ENCODE peak calls at places on chromosomes 6 and 20, in seven cellular contexts. M is H9, D is mesendoderm, R is IMR-90, A is trophoblast cell, O is neuronal stem cell, Y is H1. P is an unnamed sample.

GRCh38 chr6:7267521-7268091 is 45.4 kb downstream of the SSR1 start:
- DNase-seq in M (no peak), D (no peak), R (peak; percentile 94), A (no peak), O (no peak), Y (no peak), P (peak; percentile 89)

GRCh38 chr6:15441215-15441868 is 195.5 kb downstream of the JARID2 start:
- DNase-seq in M (peak; percentile 6), D (peak; percentile 77), R (peak; percentile 78), A (peak; percentile 60), O (peak; percentile 31), Y (no peak), P (peak; percentile 82)

GRCh38 chr6:31041372-31041974 is 31.2 kb downstream of the MUC22 start:
- DNase-seq in M (no peak), D (no peak), R (no peak), A (no peak), O (no peak), Y (no peak), P (no peak)

GRCh38 chr20:45842169-45842812 is 8.7 kb downstream of the SNX21 start:
- DNase-seq in M (no peak), D (no peak), R (peak; percentile 59), A (no peak), O (no peak), Y (no peak), P (peak; percentile 45)

GRCh38 chr20:62816031-62816878 is 595 bp upstream of the COL9A3 start:
- DNase-seq in M (peak; percentile 92), D (peak; percentile 98), R (peak; percentile 17), A (no peak), O (peak; percentile 74), Y (peak; percentile 84), P (peak; percentile 50)

GRCh38 chr6:159772196-159772595 is 10.4 kb downstream of the ACAT2 start:
- DNase-seq in M (no peak), D (no peak), R (no peak), A (no peak), O (no peak), Y (no peak), P (no peak)

GRCh38 chr6:138765896-138766487 is 7.6 kb upstream of the CCDC28A start:
- DNase-seq in M (no peak), D (peak; percentile 19), R (peak; percentile 56), A (peak; percentile 16), O (no peak), Y (no peak), P (peak; percentile 54)

GRCh38 chr6:20403080-20403765 is 1.5 kb downstream of the E2F3 start:
- DNase-seq in M (peak; percentile 93), D (peak; percentile 94), R (peak; percentile 74), A (peak; percentile 58), O (peak; percentile 80), Y (peak; percentile 64), P (peak; percentile 93)

GRCh38 chr6:36671687-36672375 is 6.7 kb upstream of the CDKN1A start:
- DNase-seq in M (no peak), D (peak; percentile 71), R (no peak), A (no peak), O (no peak), Y (no peak), P (no peak)

GRCh38 chr6:100506651-100507050 is 41.9 kb upstream of the SIM1 start:
- DNase-seq in M (no peak), D (no peak), R (peak; percentile 64), A (no peak), O (no peak), Y (no peak), P (no peak)

GRCh38 chr6:141203902-141204575 is 928.7 kb upstream of the GJE1 start:
- DNase-seq in M (no peak), D (no peak), R (peak; percentile 95), A (no peak), O (no peak), Y (no peak), P (peak; percentile 94)

GRCh38 chr6:33912177-33912576 is 108.4 kb upstream of the MLN start:
- DNase-seq in M (no peak), D (no peak), R (no peak), A (no peak), O (no peak), Y (no peak), P (no peak)

GRCh38 chr20:63891061-63892002 is 3.6 kb upstream of the DNAJC5 start:
- DNase-seq in M (peak; percentile 42), D (peak; percentile 13), R (no peak), A (no peak), O (no peak), Y (no peak), P (no peak)

GRCh38 chr6:6811151-6812002 is 222.9 kb downstream of the LY86 start:
- DNase-seq in M (peak; percentile 79), D (peak; percentile 93), R (peak; percentile 67), A (no peak), O (no peak), Y (peak; percentile 50), P (peak; percentile 91)

GRCh38 chr6:46453756-46454316 is 37.4 kb downstream of the RCAN2 start:
- DNase-seq in M (no peak), D (no peak), R (no peak), A (no peak), O (no peak), Y (no peak), P (no peak)

GRCh38 chr20:26276811-26277210 is 580.2 kb upstream of the ZNF337 start:
- DNase-seq in M (peak; percentile 40), D (peak; percentile 1), R (no peak), A (no peak), O (no peak), Y (no peak), P (no peak)

GRCh38 chr20:6863355-6863754 is 95.9 kb downstream of the BMP2 start:
- DNase-seq in M (no peak), D (no peak), R (no peak), A (no peak), O (no peak), Y (no peak), P (no peak)

GRCh38 chr6:147170269-147170668 is 33.9 kb upstream of the STXBP5 start:
- DNase-seq in M (no peak), D (no peak), R (peak; percentile 95), A (peak; percentile 57), O (no peak), Y (no peak), P (peak; percentile 56)

GRCh38 chr6:56890683-56891429 is 64.1 kb upstream of the BEND6 start:
- DNase-seq in M (no peak), D (peak; percentile 48), R (peak; percentile 97), A (no peak), O (no peak), Y (no peak), P (peak; percentile 89)

DNA sequence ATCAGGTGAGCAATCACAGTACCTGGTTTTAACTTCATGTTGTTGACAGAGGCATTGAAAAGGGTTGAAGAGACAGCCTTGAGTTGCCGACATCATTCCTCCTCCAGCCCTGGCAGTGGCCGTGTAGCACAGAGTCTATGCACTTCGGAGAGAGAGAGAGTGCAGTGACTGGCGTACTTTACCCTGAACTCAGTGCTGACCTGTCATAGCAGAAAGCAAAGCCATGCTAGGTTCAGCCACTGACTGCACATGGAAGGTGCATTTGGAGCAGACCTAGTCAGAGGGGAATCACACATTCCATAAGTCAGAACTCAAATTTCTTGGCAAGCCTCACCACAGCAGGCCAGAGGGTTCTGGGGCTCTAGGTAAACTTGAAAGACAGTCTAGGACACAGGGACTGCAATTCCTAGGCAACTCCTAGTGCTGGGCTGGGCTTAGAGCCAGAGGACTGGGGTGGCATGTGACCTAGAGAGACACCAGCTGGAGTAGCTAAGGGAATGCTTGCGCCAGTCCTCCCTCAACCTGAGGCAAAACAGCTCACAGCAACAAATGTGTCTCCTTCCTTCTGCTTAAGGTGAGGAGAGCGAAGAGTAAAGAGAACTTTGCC is 69.1 kb downstream of the ELOVL4 start:
- DNase-seq in M (no peak), D (no peak), R (no peak), A (peak; percentile 3), O (no peak), Y (no peak), P (peak; percentile 19)
- H2BK5ac ChIP-seq in M (no peak overlapping the region), D (no peak overlapping the region), R (no peak overlapping the region), A (no peak overlapping the region), O (no peak overlapping the region), Y (no peak overlapping the region), P (no peak overlapping the region)

DNA sequence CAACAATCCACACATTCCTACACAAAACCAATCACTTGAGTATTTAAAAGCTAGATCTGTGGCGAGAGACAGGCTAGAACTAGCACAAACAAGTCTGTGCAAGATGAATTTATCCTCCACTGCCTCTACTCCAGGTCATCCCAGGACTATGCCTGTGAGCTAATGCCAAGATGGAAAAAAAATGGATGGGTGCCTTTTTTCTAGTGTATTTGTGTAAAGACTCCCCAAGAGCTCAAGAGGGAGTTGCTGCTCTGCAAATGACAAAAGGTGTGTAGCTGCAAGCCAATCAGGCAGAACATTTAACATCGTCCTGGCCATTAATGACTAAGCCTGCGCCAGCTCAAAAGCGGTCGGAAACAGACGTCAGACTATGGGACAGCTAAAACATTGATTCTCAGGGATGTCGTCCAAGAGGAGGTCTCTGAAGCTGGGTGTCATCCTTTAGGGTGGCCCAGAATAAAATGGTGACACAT is 21.9 kb downstream of the ATXN1 start:
- DNase-seq in M (no peak), D (peak; percentile 45), R (peak; percentile 76), A (no peak), O (no peak), Y (no peak), P (peak; percentile 63)
- H2BK5ac ChIP-seq in M (no peak overlapping the region), D (no peak overlapping the region), R (peak overlapping the region; percentile 11), A (no peak overlapping the region), O (no peak overlapping the region), Y (no peak overlapping the region), P (no peak overlapping the region)

DNA sequence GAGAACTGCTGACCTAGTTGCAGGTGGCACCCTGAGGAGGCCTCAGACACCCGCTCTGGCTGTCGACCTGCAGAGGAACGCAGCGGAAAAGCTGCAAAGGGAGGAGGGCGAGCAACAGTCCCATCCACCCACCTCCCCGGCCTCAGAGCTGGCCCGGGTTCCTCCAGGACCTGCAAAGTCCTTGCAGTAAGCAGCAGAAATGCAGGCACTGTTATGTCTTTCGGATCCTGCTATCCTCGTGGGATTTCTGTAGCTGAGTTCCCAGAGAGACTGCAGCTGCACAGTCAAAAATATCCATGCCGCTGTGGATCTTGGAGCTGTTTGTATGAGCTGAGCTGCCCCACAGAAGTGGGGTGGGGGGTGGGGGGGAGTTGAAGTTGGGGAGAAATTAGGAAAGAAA is 251.3 kb downstream of the ANKRD60 start:
- DNase-seq in M (no peak), D (no peak), R (no peak), A (no peak), O (no peak), Y (no peak), P (no peak)
- H2BK5ac ChIP-seq in M (no peak overlapping the region), D (no peak overlapping the region), R (no peak overlapping the region), A (no peak overlapping the region), O (no peak overlapping the region), Y (no peak overlapping the region), P (no peak overlapping the region)

GRCh38 chr6:123763904-123764303 is 39.8 kb upstream of the NKAIN2 start:
- DNase-seq in M (no peak), D (no peak), R (no peak), A (no peak), O (no peak), Y (no peak), P (no peak)
- H2BK5ac ChIP-seq in M (no peak overlapping the region), D (no peak overlapping the region), R (no peak overlapping the region), A (no peak overlapping the region), O (no peak overlapping the region), Y (no peak overlapping the region), P (no peak overlapping the region)